ENCODE peak calls at places on chromosomes 5 and 9, in four cellular contexts. Z, A, D and O are unnamed samples.

GRCh38 chr5:180214870-180215737 is 6.1 kb upstream of the RASGEF1C start:
- DNase-seq in D (no peak), Z (no peak), A (no peak), O (no peak)

GRCh38 chr9:121021294-121021693 is 28.8 kb downstream of the C5 start:
- DNase-seq in A (no peak), D (no peak), Z (no peak), O (no peak)

GRCh38 chr5:159533197-159533596 is 202.9 kb upstream of the IL12B start:
- DNase-seq in D (no peak), Z (no peak), A (no peak), O (no peak)

GRCh38 chr9:114850871-114851270 is 45.0 kb upstream of the TNFSF15 start:
- DNase-seq in Z (no peak), A (no peak), D (no peak), O (no peak)

GRCh38 chr5:54990751-54991349 is 5.5 kb upstream of the ESM1 start:
- DNase-seq in D (no peak), Z (no peak), A (no peak), O (no peak)

GRCh38 chr5:60184599-60184998 is 291.1 kb upstream of the PDE4D start:
- DNase-seq in D (no peak), Z (no peak), A (no peak), O (no peak)

GRCh38 chr9:15831384-15831783 is 278.5 kb downstream of the CCDC171 start:
- DNase-seq in D (no peak), A (no peak), Z (no peak), O (no peak)

GRCh38 chr5:131260895-131261294 is 3.0 kb upstream of the CDC42SE2 start:
- DNase-seq in Z (no peak), A (no peak), D (no peak), O (no peak)

GRCh38 chr5:124746252-124746915 is at the start of gene ZNF608:
- DNase-seq in D (peak), Z (peak), A (peak), O (peak)

GRCh38 chr5:173429489-173430150 is 101.4 kb upstream of the STC2 start:
- DNase-seq in D (no peak), A (no peak), Z (no peak), O (no peak)

GRCh38 chr9:117763314-117763713 is 59.1 kb downstream of the TLR4 start:
- DNase-seq in A (no peak), D (no peak), Z (no peak), O (no peak)

GRCh38 chr5:14009575-14009974 is 65.1 kb upstream of the DNAH5 start:
- DNase-seq in D (no peak), A (no peak), Z (peak), O (no peak)

GRCh38 chr9:109817846-109818472 is 38.0 kb downstream of the PALM2AKAP2 start:
- DNase-seq in A (peak), Z (peak), D (peak), O (peak)

GRCh38 chr5:139808481-139809330 is 13.1 kb downstream of the PSD2 start:
- DNase-seq in D (no peak), A (peak), Z (no peak), O (peak)

GRCh38 chr9:112012026-112012902 is 115.7 kb downstream of the UGCG start:
- DNase-seq in A (no peak), Z (no peak), D (no peak), O (peak)

GRCh38 chr5:137696481-137696880 is 39.4 kb downstream of the KLHL3 start:
- DNase-seq in A (no peak), D (no peak), Z (no peak), O (no peak)

GRCh38 chr5:3258050-3258449 is 337.6 kb upstream of the IRX1 start:
- DNase-seq in A (no peak), Z (no peak), D (no peak), O (no peak)

GRCh38 chr5:17399931-17400330 is 98.1 kb upstream of the TAF11L2 start:
- DNase-seq in D (no peak), Z (no peak), A (no peak), O (peak)

GRCh38 chr9:35728041-35728971 is 3.7 kb downstream of the TLN1 start:
- DNase-seq in D (no peak), Z (no peak), A (peak), O (peak)

GRCh38 chr5:35855221-35855620 is 1.5 kb upstream of the IL7R start:
- DNase-seq in A (no peak), D (no peak), Z (no peak), O (no peak)

GRCh38 chr5:150137168-150137957 is 18.3 kb downstream of the PDGFRB start:
- DNase-seq in A (no peak), Z (no peak), D (no peak), O (no peak)

GRCh38 chr5:54516051-54516645 is 1.4 kb upstream of the SNX18 start:
- DNase-seq in Z (no peak), A (no peak), D (peak), O (no peak)

GRCh38 chr5:151597749-151598148 is 6.6 kb upstream of the FAT2 start:
- DNase-seq in A (peak), Z (no peak), D (no peak), O (no peak)

GRCh38 chr9:114616684-114617520 is 5.8 kb downstream of the TMEM268 start:
- DNase-seq in D (no peak), Z (peak), A (no peak), O (peak)

GRCh38 chr9:92642041-92642451 is 27.9 kb downstream of the IPPK start:
- DNase-seq in A (no peak), D (no peak), Z (no peak), O (no peak)

GRCh38 chr9:14315754-14316573 is 2.0 kb upstream of the NFIB start:
- DNase-seq in Z (peak), D (no peak), A (peak), O (no peak)

GRCh38 chr9:109107402-109108240 is 12.1 kb downstream of the TMEM245 start:
- DNase-seq in Z (no peak), A (no peak), D (no peak), O (no peak)

GRCh38 chr9:72509635-72510034 is 11.8 kb upstream of the TMC1 start:
- DNase-seq in Z (no peak), A (no peak), D (no peak), O (no peak)

GRCh38 chr5:79582186-79582585 is 30.1 kb upstream of the TENT2 start:
- DNase-seq in Z (peak), A (no peak), D (peak), O (no peak)

GRCh38 chr5:6631441-6631840 is 1.4 kb downstream of the NSUN2 start:
- DNase-seq in D (no peak), A (no peak), Z (no peak), O (peak)

GRCh38 chr5:120217001-120217400 is 247.1 kb upstream of the PRR16 start:
- DNase-seq in D (no peak), A (no peak), Z (no peak), O (no peak)